ENCODE peak calls at places on chromosome 7, in five cellular contexts. H is GM20000, M is lower lobe of right lung, J is cardiac fibroblast, E is HL-60. C is an unnamed sample.

GRCh38 chr7:74026406-74027123 is 1.4 kb upstream of the ELN start:
- DNase-seq in J (peak), H (peak), M (peak), E (peak), C (peak)

GRCh38 chr7:45294559-45294958 is 137.0 kb downstream of the RAMP3 start:
- DNase-seq in J (no peak), E (no peak), H (no peak), M (no peak), C (no peak)

GRCh38 chr7:16982640-16983103 is 100.9 kb upstream of the AGR3 start:
- DNase-seq in J (peak), E (no peak), M (no peak), H (peak), C (no peak)

GRCh38 chr7:130994378-130995115 is 260.5 kb upstream of the KLF14 start:
- DNase-seq in M (no peak), H (no peak), J (no peak), E (no peak), C (no peak)

GRCh38 chr7:138097064-138097741 is 20.9 kb downstream of the AKR1D1 start:
- DNase-seq in M (no peak), H (peak), J (peak), E (peak), C (no peak)

GRCh38 chr7:26468625-26469024 is 177.0 kb downstream of the SNX10 start:
- DNase-seq in E (no peak), M (no peak), J (no peak), H (no peak), C (no peak)

GRCh38 chr7:99562832-99563231 is 4.4 kb downstream of the ZNF655 start:
- DNase-seq in E (no peak), J (peak), H (no peak), M (no peak), C (peak)

GRCh38 chr7:96670338-96671289 is 39.0 kb downstream of the SEM1 start:
- DNase-seq in M (no peak), E (no peak), H (no peak), J (no peak), C (no peak)

GRCh38 chr7:97025983-97026704 is 1.5 kb upstream of the DLX5 start:
- DNase-seq in J (no peak), H (no peak), M (no peak), E (no peak), C (no peak)

GRCh38 chr7:153616808-153617207 is 435.4 kb upstream of the DPP6 start:
- DNase-seq in M (no peak), J (no peak), H (no peak), E (no peak), C (no peak)

GRCh38 chr7:43215061-43215460 is 102.6 kb downstream of the HECW1 start:
- DNase-seq in M (no peak), E (no peak), H (no peak), J (no peak), C (no peak)

GRCh38 chr7:22305706-22306105 is 51.2 kb downstream of the RAPGEF5 start:
- DNase-seq in M (no peak), H (no peak), E (no peak), J (no peak), C (no peak)

GRCh38 chr7:28176174-28176573 is 4.4 kb downstream of the JAZF1 start:
- DNase-seq in E (no peak), H (no peak), M (no peak), J (no peak), C (no peak)

GRCh38 chr7:82156168-82156567 is 287.4 kb downstream of the CACNA2D1 start:
- DNase-seq in M (no peak), E (no peak), J (no peak), H (no peak), C (no peak)

GRCh38 chr7:26083113-26083512 is 68.9 kb upstream of the NFE2L3 start:
- DNase-seq in J (peak), M (no peak), H (no peak), E (no peak), C (no peak)

DNA sequence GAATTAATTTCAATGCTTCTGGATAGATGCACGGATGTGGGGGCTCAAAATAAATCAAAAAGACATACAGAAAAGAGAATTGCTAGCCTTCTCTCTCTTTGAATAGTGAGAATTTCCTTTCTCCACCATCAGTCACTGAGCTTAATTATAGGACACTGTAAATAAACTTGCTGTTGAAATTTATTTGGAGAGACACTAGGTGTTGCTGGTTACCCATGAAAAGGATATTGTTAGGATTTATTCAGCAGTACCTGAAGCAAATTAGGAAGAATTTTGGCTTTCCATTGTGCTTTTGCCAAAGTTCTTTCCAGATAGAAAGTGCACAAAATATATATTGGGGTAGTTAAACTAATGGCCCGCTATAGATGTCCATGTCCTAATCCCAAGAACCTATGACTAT is 27.6 kb downstream of the GCC1 start:
- DNase-seq in H (no peak), M (no peak), J (peak), E (no peak), C (no peak)
- TF ChIP-seq CTCF in H (no peak), M (no peak), J (no peak), E (no peak), C (no peak)

GRCh38 chr7:88357794-88358533 is 51.3 kb upstream of the STEAP4 start:
- DNase-seq in M (no peak), J (peak), H (peak), E (peak), C (no peak)
- TF ChIP-seq CTCF in M (peak), J (peak), H (no peak), E (peak), C (peak)

GRCh38 chr7:3482147-3482921 is 181.3 kb downstream of the SDK1 start:
- DNase-seq in H (no peak), M (no peak), E (no peak), J (peak), C (no peak)
- TF ChIP-seq CTCF in H (peak), M (peak), E (no peak), J (peak), C (no peak)

GRCh38 chr7:93551931-93552330 is 22.6 kb downstream of the CALCR start:
- DNase-seq in J (no peak), H (no peak), M (no peak), E (no peak), C (no peak)

GRCh38 chr7:93547716-93548115 is 26.8 kb downstream of the CALCR start:
- DNase-seq in E (no peak), M (no peak), H (no peak), J (no peak), C (no peak)

GRCh38 chr7:93551063-93551895 is 23.2 kb downstream of the CALCR start:
- DNase-seq in E (no peak), J (peak), M (no peak), H (no peak), C (no peak)
- TF ChIP-seq CTCF in E (no peak), J (peak), M (peak), H (peak), C (peak)

DNA sequence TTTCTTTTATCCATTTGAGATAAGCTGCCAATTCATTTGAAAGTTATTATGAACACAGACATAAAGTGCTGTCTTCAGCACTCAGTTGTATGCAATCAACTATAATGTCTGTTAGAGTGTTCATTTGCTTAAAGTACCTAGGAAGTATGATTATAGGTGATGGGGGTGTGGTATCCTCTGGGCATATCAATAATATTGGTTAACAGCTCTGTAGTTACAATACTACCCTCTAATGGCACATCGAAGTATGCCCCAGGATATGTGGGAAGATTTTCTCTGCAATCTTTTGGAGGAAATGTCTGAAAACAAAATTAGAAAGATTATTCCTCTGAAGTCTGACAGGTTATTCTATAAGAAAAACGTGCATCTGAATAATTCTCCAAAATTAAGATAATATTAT is 429.7 kb downstream of the ARL4A start:
- DNase-seq in M (no peak), E (no peak), H (no peak), J (peak), C (no peak)
- TF ChIP-seq CTCF in M (no peak), E (no peak), H (no peak), J (peak), C (no peak)

C was measured in CD14-positive monocyte.